ENCODE peak calls at places on chromosomes 6 and 20, in ten cellular contexts. Z is nephron progenitor cell; S is memory B cell; H is activated CD4-positive, alpha-beta T cell treated with anti-CD3 and anti-CD28 coated beads for 4 hours; V is GM12865; I is HTR-8/SVneo; C is thyroid gland; D is activated T-cell treated with anti-CD3 and anti-CD28 coated beads, Interleukin-2, amount 50 U/mL, for 24 hours; N is pulmonary artery endothelial cell; X is lower lobe of right lung. Y is an unnamed sample.

GRCh38 chr20:21208999-21209398 is 83.1 kb downstream of the KIZ start:
- DNase-seq in V (no peak), Z (no peak), S (no peak), N (no peak), H (no peak), D (no peak), X (no peak), C (no peak), I (no peak), Y (no peak)

GRCh38 chr20:48350291-48350988 is 477.4 kb downstream of the PREX1 start:
- DNase-seq in S (no peak), I (no peak), N (no peak), Z (no peak), X (no peak), D (no peak), H (no peak), V (peak; percentile 67), C (no peak), Y (no peak)

GRCh38 chr6:7243188-7243942 is 69.6 kb downstream of the SSR1 start:
- DNase-seq in C (peak; percentile 38), S (peak; percentile 67), I (peak; percentile 74), H (peak; percentile 59), Z (peak; percentile 52), D (no peak), V (peak; percentile 72), X (peak; percentile 3), N (no peak), Y (no peak)

GRCh38 chr20:38751360-38751976 is 3.2 kb downstream of the ACTR5 start:
- DNase-seq in Z (no peak), S (peak; percentile 34), N (no peak), V (peak; percentile 50), D (no peak), X (no peak), C (no peak), H (peak; percentile 46), I (peak; percentile 76), Y (no peak)

GRCh38 chr20:62772618-62772993 is 23.7 kb upstream of the MRGBP start:
- DNase-seq in I (no peak), D (no peak), Z (no peak), X (no peak), H (no peak), V (no peak), C (peak; percentile 63), S (no peak), N (no peak), Y (no peak)

GRCh38 chr20:34877002-34877264 is 521 bp downstream of the ACSS2 start:
- DNase-seq in Z (no peak), D (no peak), X (no peak), I (no peak), N (no peak), C (no peak), S (no peak), V (no peak), H (no peak), Y (no peak)

GRCh38 chr6:35311390-35312075 is 13.9 kb downstream of the DEF6 start:
- DNase-seq in S (no peak), C (no peak), X (no peak), H (peak; percentile 43), N (no peak), I (no peak), D (peak; percentile 70), Z (no peak), V (peak; percentile 65), Y (peak; percentile 83)

GRCh38 chr6:79869184-79869583 is 78.2 kb downstream of the ELOVL4 start:
- DNase-seq in N (no peak), Z (no peak), I (no peak), X (no peak), H (no peak), V (no peak), C (no peak), D (no peak), S (no peak), Y (no peak)

GRCh38 chr20:49698477-49698876 is 15.2 kb downstream of the B4GALT5 start:
- DNase-seq in N (no peak), I (no peak), H (no peak), Z (no peak), D (no peak), S (no peak), X (no peak), C (no peak), V (no peak), Y (no peak)

GRCh38 chr6:144150673-144151009 is 324 bp downstream of the STX11 start:
- DNase-seq in Z (no peak), I (peak; percentile 26), V (peak; percentile 68), S (peak; percentile 30), N (no peak), H (peak; percentile 45), X (peak; percentile 66), C (peak; percentile 45), D (no peak), Y (peak; percentile 81)

GRCh38 chr6:75588947-75589346 is 12.7 kb upstream of the SENP6 start:
- DNase-seq in V (no peak), S (no peak), D (no peak), I (no peak), X (no peak), Z (no peak), C (no peak), N (no peak), H (no peak), Y (no peak)

GRCh38 chr6:22445946-22446345 is 123.4 kb upstream of the HDGFL1 start:
- DNase-seq in C (no peak), H (no peak), S (no peak), D (no peak), N (no peak), Z (no peak), X (no peak), V (no peak), I (no peak), Y (no peak)

GRCh38 chr6:11236351-11236750 is 3.9 kb upstream of the NEDD9 start:
- DNase-seq in V (peak; percentile 67), Z (no peak), I (peak; percentile 13), C (peak; percentile 45), X (no peak), D (no peak), S (peak; percentile 3), H (peak; percentile 38), N (no peak), Y (peak; percentile 78)

GRCh38 chr20:51594206-51594998 is 51.9 kb upstream of the NFATC2 start:
- DNase-seq in S (no peak), Z (no peak), X (no peak), C (no peak), I (no peak), V (no peak), D (no peak), H (no peak), N (no peak), Y (no peak)

GRCh38 chr6:364609-365540 is 26.7 kb upstream of the IRF4 start:
- DNase-seq in I (no peak), S (no peak), D (no peak), C (no peak), N (no peak), V (peak; percentile 77), H (no peak), Z (peak; percentile 34), X (no peak), Y (no peak)

GRCh38 chr6:2818593-2818992 is 23.1 kb downstream of the SERPINB1 start:
- DNase-seq in X (no peak), H (no peak), D (no peak), S (no peak), V (no peak), I (no peak), N (peak; percentile 76), Z (no peak), C (no peak), Y (no peak)

GRCh38 chr6:109239192-109239917 is 142.9 kb downstream of the CD164 start:
- DNase-seq in X (peak; percentile 62), C (no peak), I (no peak), S (no peak), D (no peak), H (no peak), N (no peak), Z (no peak), V (no peak), Y (no peak)

GRCh38 chr6:37141291-37142046 is 28.5 kb upstream of the PIM1 start:
- DNase-seq in X (no peak), I (no peak), N (no peak), Z (peak; percentile 15), D (no peak), C (no peak), V (peak; percentile 71), S (no peak), H (no peak), Y (no peak)

GRCh38 chr20:20517296-20517695 is 149.4 kb downstream of the INSM1 start:
- DNase-seq in X (no peak), H (no peak), Z (no peak), I (no peak), N (no peak), D (no peak), V (no peak), S (no peak), C (no peak), Y (no peak)

GRCh38 chr6:139587469-139587868 is 213.0 kb upstream of the CITED2 start:
- DNase-seq in V (no peak), X (no peak), I (peak; percentile 59), Z (no peak), S (no peak), N (no peak), D (no peak), H (no peak), C (no peak), Y (no peak)

GRCh38 chr6:28606424-28607391 is 81.0 kb downstream of the GPX5 start:
- DNase-seq in I (peak; percentile 88), S (no peak), N (no peak), Z (peak; percentile 50), H (no peak), D (peak; percentile 72), V (peak; percentile 75), X (no peak), C (peak; percentile 28), Y (no peak)

GRCh38 chr20:41218466-41218865 is 81.1 kb downstream of the PLCG1 start:
- DNase-seq in X (no peak), C (no peak), I (no peak), N (no peak), S (no peak), H (no peak), V (no peak), Z (no peak), D (no peak), Y (no peak)

GRCh38 chr6:12137480-12137879 is 125.4 kb downstream of the HIVEP1 start:
- DNase-seq in H (no peak), S (no peak), V (no peak), I (no peak), Z (no peak), X (no peak), C (peak; percentile 61), D (no peak), N (peak; percentile 54), Y (no peak)

GRCh38 chr20:49278817-49279676 is 1.2 kb upstream of the ZNFX1 start:
- DNase-seq in H (peak; percentile 42), S (no peak), X (peak; percentile 54), Z (peak; percentile 6), D (peak; percentile 68), N (no peak), V (peak; percentile 59), C (peak; percentile 10), I (no peak), Y (peak; percentile 78)

GRCh38 chr6:159042003-159042823 is 2.6 kb downstream of the TAGAP start:
- DNase-seq in S (peak; percentile 85), N (peak; percentile 30), H (peak; percentile 71), D (peak; percentile 77), I (peak; percentile 55), V (peak; percentile 90), X (no peak), C (peak; percentile 66), Z (peak; percentile 67), Y (peak; percentile 90)

Y was measured in activated effector memory CD4-positive, alpha-beta T cell treated with anti-CD3 and anti-CD28 coated beads, Interleukin-2, amount 50 U/mL, for 16 hours.